ENCODE peak calls at places on chromosomes 13 and 19, in eight cellular contexts. V is HCT116, Z is IMR-90, A is Peyer's patch, Y is mucosa of descending colon, E is PC-3, C is tibial nerve, K is astrocyte. L is an unnamed sample.

GRCh38 chr13:94433055-94433947 is 46.2 kb downstream of the DCT start:
- DNase-seq in Z (no peak), A (no peak), V (no peak), Y (peak), K (no peak), C (no peak), E (no peak), L (peak)

GRCh38 chr13:64332048-64332447 is 2898.1 kb downstream of the PCDH9 start:
- DNase-seq in E (peak), Z (peak), K (peak), Y (no peak), C (no peak), A (no peak), V (no peak), L (no peak)

GRCh38 chr19:40424637-40425449 is 949 bp downstream of the SERTAD1 start:
- DNase-seq in Y (peak), Z (peak), C (no peak), V (no peak), K (no peak), A (no peak), E (no peak), L (peak)

GRCh38 chr13:43959291-43959690 is 79.6 kb downstream of the LACC1 start:
- DNase-seq in C (no peak), Z (no peak), E (no peak), V (no peak), K (no peak), Y (no peak), A (no peak), L (no peak)

GRCh38 chr19:44585371-44586141 is 27.8 kb upstream of the IGSF23 start:
- DNase-seq in V (no peak), Y (peak), Z (peak), A (no peak), E (peak), K (peak), C (no peak), L (no peak)

GRCh38 chr19:55113570-55114039 is 3.8 kb downstream of the PPP1R12C start:
- DNase-seq in E (no peak), V (no peak), Z (peak), Y (peak), C (peak), K (peak), A (peak), L (no peak)

GRCh38 chr19:35657904-35658700 is 8.2 kb upstream of the UPK1A start:
- DNase-seq in Y (no peak), E (peak), K (no peak), C (no peak), A (no peak), Z (no peak), V (no peak), L (no peak)

GRCh38 chr19:35119091-35119490 is 3.5 kb downstream of the FXYD3 start:
- DNase-seq in K (no peak), V (no peak), Y (peak), Z (no peak), E (no peak), A (no peak), C (no peak), L (no peak)

GRCh38 chr19:50482271-50482855 is 5.7 kb upstream of the GARIN5A start:
- DNase-seq in E (no peak), Z (no peak), Y (no peak), V (no peak), C (no peak), K (no peak), A (peak), L (no peak)

GRCh38 chr19:11286312-11286974 is 9.5 kb upstream of the TSPAN16 start:
- DNase-seq in Z (peak), Y (no peak), V (no peak), E (no peak), A (no peak), K (peak), C (no peak), L (no peak)

GRCh38 chr19:44613295-44614168 is at the start of gene IGSF23:
- DNase-seq in K (no peak), V (no peak), C (no peak), Z (no peak), A (peak), Y (peak), E (no peak), L (no peak)

GRCh38 chr13:113460064-113460555 is 6.8 kb upstream of the ADPRHL1 start:
- DNase-seq in Z (no peak), A (no peak), Y (no peak), V (no peak), C (no peak), E (no peak), K (no peak), L (no peak)

GRCh38 chr13:113460599-113460998 is 7.3 kb upstream of the ADPRHL1 start:
- DNase-seq in K (no peak), C (no peak), V (no peak), E (no peak), Y (no peak), Z (no peak), A (no peak), L (no peak)

GRCh38 chr13:113456116-113456702 is 2.9 kb upstream of the ADPRHL1 start:
- DNase-seq in V (no peak), K (no peak), E (no peak), Z (no peak), Y (no peak), C (no peak), A (no peak), L (no peak)

GRCh38 chr13:113457510-113457909 is 4.2 kb upstream of the ADPRHL1 start:
- DNase-seq in C (no peak), A (no peak), V (no peak), E (no peak), Z (no peak), K (no peak), Y (no peak), L (no peak)

DNA sequence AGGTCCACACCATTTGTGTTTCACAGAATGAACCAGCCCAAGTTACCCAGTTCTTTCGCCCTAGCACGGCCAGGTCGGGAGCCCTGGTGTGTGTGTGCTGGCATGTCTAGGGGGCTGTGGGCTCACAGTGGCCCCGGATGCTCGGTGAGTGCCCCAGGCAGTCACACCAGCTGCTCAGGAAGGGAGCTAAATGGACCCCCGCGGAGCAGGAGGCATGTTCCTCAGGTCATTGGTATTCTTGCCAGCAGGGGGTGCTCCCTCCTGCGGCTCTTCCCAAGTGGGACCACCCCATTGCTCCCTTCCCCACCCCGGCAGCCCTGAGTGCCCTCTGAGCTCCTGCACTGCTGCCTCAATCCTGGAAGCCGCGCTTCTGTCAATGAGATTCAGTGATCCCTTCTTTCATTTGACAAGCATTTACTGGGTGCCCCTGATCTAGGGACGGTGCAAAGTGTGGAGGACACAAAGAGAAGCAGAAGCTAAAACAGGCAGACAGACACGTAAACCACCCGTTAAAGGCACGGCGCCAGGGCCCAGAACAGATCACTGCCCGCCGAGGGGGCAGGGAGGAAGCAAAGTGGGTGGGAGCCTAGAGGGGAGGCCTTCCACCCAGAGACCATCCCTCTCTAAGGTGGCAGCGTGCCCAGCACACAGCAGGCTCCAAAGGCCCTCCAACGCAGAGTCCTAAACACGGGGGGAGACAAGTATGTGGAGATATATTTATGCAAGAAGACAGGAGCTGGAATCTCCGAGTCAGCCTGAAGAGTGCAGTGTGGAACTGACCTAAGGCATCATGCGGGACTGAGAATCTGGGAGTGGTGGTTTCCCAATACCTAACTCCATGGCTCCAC is 5.2 kb upstream of the ADPRHL1 start:
- DNase-seq in C (no peak), E (no peak), Y (no peak), K (peak), Z (peak), A (no peak), V (no peak), L (no peak)
- H3K4me3 ChIP-seq in C (no peak), E (no peak), Y (no peak), K (no peak), Z (no peak), A (no peak), V (no peak), L (no peak)

GRCh38 chr19:33998739-33999345 is 173.5 kb upstream of the LSM14A start:
- DNase-seq in Z (no peak), E (peak), A (no peak), K (peak), V (no peak), Y (no peak), C (no peak), L (no peak)
- TF ChIP-seq CTCF in Z (peak), E (peak), A (peak), K (peak), V (peak), Y (no peak), C (peak), L (peak)

GRCh38 chr19:39336483-39336882 is 640 bp upstream of the GMFG start:
- DNase-seq in A (no peak), C (no peak), Y (no peak), V (no peak), Z (no peak), E (no peak), K (no peak), L (no peak)
- H3K4me3 ChIP-seq in A (no peak), C (no peak), Y (no peak), V (no peak), Z (no peak), E (no peak), K (no peak), L (no peak)

GRCh38 chr13:66689037-66689619 is 541.0 kb downstream of the PCDH9 start:
- DNase-seq in Y (no peak), Z (no peak), C (no peak), V (no peak), E (no peak), A (no peak), K (no peak), L (no peak)
- TF ChIP-seq CTCF in Y (no peak), Z (peak), C (no peak), V (no peak), E (peak), A (no peak), K (peak), L (no peak)

DNA sequence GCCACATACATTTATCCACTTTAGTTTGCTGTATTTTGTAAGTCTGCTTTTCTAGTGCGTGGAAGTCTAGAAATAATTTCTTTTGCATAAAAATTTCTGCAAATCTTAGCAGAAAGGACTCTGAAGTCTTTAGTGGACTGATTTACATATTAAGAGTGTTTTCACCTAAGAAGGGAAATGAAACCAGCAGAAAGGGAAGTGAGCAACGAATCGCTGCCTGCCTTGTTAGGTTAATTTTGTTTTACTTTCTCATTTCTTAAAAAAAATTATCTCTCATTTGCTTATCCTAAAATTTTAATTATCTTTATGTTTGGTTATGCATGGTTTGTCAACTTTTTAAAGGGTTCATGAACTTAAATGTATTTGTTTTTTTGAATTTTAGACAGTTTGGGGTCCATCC is 767 bp upstream of the GPR18 start:
- DNase-seq in C (no peak), A (no peak), Z (no peak), E (no peak), Y (no peak), V (no peak), K (no peak), L (peak)
- H3K4me3 ChIP-seq in C (no peak), A (no peak), Z (no peak), E (no peak), Y (no peak), V (no peak), K (no peak), L (no peak)

L was measured in GM12865.